ENCODE peak calls at places on chromosomes 7 and 10, in five cellular contexts. P, H, F, C and K are unnamed samples.

GRCh38 chr7:106070567-106071254 is 41.4 kb downstream of the SYPL1 start:
- DNase-seq in P (no peak), C (no peak), H (no peak), F (peak; percentile 94), K (no peak)

GRCh38 chr10:85026878-85027467 is 698.6 kb downstream of the CCSER2 start:
- DNase-seq in P (no peak), F (no peak), C (no peak), H (no peak), K (no peak)

GRCh38 chr7:7495171-7495570 is 40.5 kb downstream of the COL28A1 start:
- DNase-seq in F (no peak), H (no peak), C (no peak), P (no peak), K (no peak)

GRCh38 chr7:117872565-117873055 is 631 bp downstream of the CTTNBP2 start:
- DNase-seq in F (peak; percentile 55), P (no peak), H (peak; percentile 57), C (no peak), K (no peak)

GRCh38 chr10:77479586-77479985 is 158.0 kb downstream of the KCNMA1 start:
- DNase-seq in C (no peak), P (no peak), H (no peak), F (no peak), K (no peak)

GRCh38 chr7:111527545-111527944 is 34.7 kb downstream of the IMMP2L start:
- DNase-seq in F (no peak), P (no peak), H (no peak), C (no peak), K (no peak)

GRCh38 chr7:16421333-16422099 is at the start of gene CRPPA:
- DNase-seq in F (peak; percentile 59), C (peak; percentile 51), P (peak; percentile 54), H (peak; percentile 50), K (peak; percentile 6)

GRCh38 chr10:114723361-114723760 is 65.3 kb upstream of the ABLIM1 start:
- DNase-seq in H (no peak), F (no peak), C (no peak), P (no peak), K (no peak)

GRCh38 chr10:94183666-94184264 is 179.0 kb downstream of the NOC3L start:
- DNase-seq in P (peak; percentile 86), C (peak; percentile 5), H (no peak), F (no peak), K (peak; percentile 90)

GRCh38 chr7:1645071-1646015 is 24.7 kb upstream of the ELFN1 start:
- DNase-seq in P (no peak), C (no peak), F (no peak), H (no peak), K (no peak)

GRCh38 chr7:47525066-47525623 is 56.8 kb downstream of the TNS3 start:
- DNase-seq in P (no peak), H (no peak), C (no peak), F (no peak), K (no peak)

GRCh38 chr7:22660732-22661131 is 66.3 kb upstream of the IL6 start:
- DNase-seq in C (no peak), H (no peak), F (peak; percentile 11), P (no peak), K (no peak)

GRCh38 chr10:36042135-36042534 is 400.0 kb upstream of the FZD8 start:
- DNase-seq in P (no peak), C (no peak), F (no peak), H (no peak), K (no peak)

GRCh38 chr7:137538361-137538762 is 194.8 kb upstream of the PTN start:
- DNase-seq in H (no peak), F (no peak), P (peak; percentile 38), C (no peak), K (peak; percentile 71)

GRCh38 chr7:45123913-45124312 is 12.4 kb upstream of the TBRG4 start:
- DNase-seq in H (no peak), P (no peak), F (no peak), C (no peak), K (no peak)

GRCh38 chr10:46530249-46531186 is 25.9 kb downstream of the GPRIN2 start:
- DNase-seq in F (no peak), C (no peak), P (peak; percentile 98), H (no peak), K (peak; percentile 96)

GRCh38 chr10:93745411-93746065 is 12.2 kb upstream of the LGI1 start:
- DNase-seq in P (peak; percentile 29), C (no peak), H (no peak), F (peak; percentile 1), K (peak; percentile 30)

GRCh38 chr10:4217653-4218052 is 432.6 kb upstream of the KLF6 start:
- DNase-seq in P (no peak), H (no peak), C (no peak), F (no peak), K (no peak)

GRCh38 chr10:79223001-79223345 is 124.3 kb upstream of the PPIF start:
- DNase-seq in F (no peak), C (no peak), H (no peak), P (no peak), K (no peak)

GRCh38 chr7:55191926-55192692 is 173.0 kb upstream of the LANCL2 start:
- DNase-seq in F (no peak), P (peak; percentile 11), H (no peak), C (no peak), K (no peak)

GRCh38 chr7:106071356-106071998 is 40.6 kb downstream of the SYPL1 start:
- DNase-seq in H (no peak), P (peak; percentile 25), F (no peak), C (peak; percentile 41), K (no peak)

GRCh38 chr10:117005454-117006055 is 568 bp upstream of the SHTN1 start:
- DNase-seq in P (no peak), H (no peak), C (no peak), F (peak; percentile 39), K (no peak)

GRCh38 chr10:71845410-71846406 is 5.3 kb downstream of the PSAP start:
- DNase-seq in C (no peak), F (no peak), P (no peak), H (no peak), K (no peak)

GRCh38 chr7:120834726-120835125 is 23.2 kb downstream of the TSPAN12 start:
- DNase-seq in P (no peak), H (no peak), C (no peak), F (no peak), K (no peak)